ENCODE peak calls at places on chromosomes 4 and X, in nine cellular contexts. C is T-helper 9 cell; B is CD4-positive, alpha-beta T cell; H is GM04503; W is hepatocyte; L is effector CD8-positive, alpha-beta T cell; X is right lobe of liver; Y is DND-41; P is activated naive CD4-positive, alpha-beta T cell treated with Interleukin-2 at 50 U/mL for 16 hours. E is an unnamed sample.

GRCh38 chrX:49066278-49066677 is 7.5 kb downstream of the CCDC120 start:
- DNase-seq in C (no peak), B (no peak), H (no peak), W (no peak), L (no peak), X (no peak), Y (no peak), P (no peak), E (no peak)

GRCh38 chr4:176569301-176569700 is 223.4 kb downstream of the VEGFC start:
- DNase-seq in C (no peak), B (no peak), H (no peak), W (no peak), L (no peak), X (no peak), Y (no peak), P (no peak), E (no peak)

GRCh38 chrX:66045894-66046293 is 6.0 kb upstream of the VSIG4 start:
- DNase-seq in C (no peak), B (no peak), H (no peak), W (no peak), L (no peak), X (no peak), Y (no peak), P (no peak), E (no peak)

GRCh38 chr4:87555751-87556619 is 26.8 kb upstream of the SPARCL1 start:
- DNase-seq in C (no peak), B (no peak), H (peak), W (no peak), L (no peak), X (no peak), Y (no peak), P (no peak), E (peak)

GRCh38 chr4:94882756-94883155 is 125.0 kb downstream of the BMPR1B start:
- DNase-seq in C (no peak), B (no peak), H (no peak), W (no peak), L (no peak), X (no peak), Y (no peak), P (no peak), E (no peak)

GRCh38 chrX:45070116-45071007 is 130.3 kb downstream of the DIPK2B start:
- DNase-seq in C (no peak), B (no peak), H (peak), W (peak), L (no peak), X (no peak), Y (peak), P (no peak), E (peak)

GRCh38 chr4:89158884-89159503 is 47.7 kb downstream of the TIGD2 start:
- DNase-seq in C (no peak), B (no peak), H (no peak), W (peak), L (no peak), X (no peak), Y (no peak), P (no peak), E (peak)

GRCh38 chr4:80229590-80229989 is 32.3 kb downstream of the PRDM8 start:
- DNase-seq in C (no peak), B (no peak), H (no peak), W (no peak), L (no peak), X (no peak), Y (no peak), P (no peak), E (no peak)

GRCh38 chrX:10041383-10041782 is 74.2 kb downstream of the CLDN34 start:
- DNase-seq in C (no peak), B (no peak), H (no peak), W (no peak), L (no peak), X (no peak), Y (no peak), P (no peak), E (no peak)

GRCh38 chr4:99998062-99998880 is 48.2 kb upstream of the H2AZ1 start:
- DNase-seq in C (no peak), B (no peak), H (peak), W (peak), L (no peak), X (no peak), Y (no peak), P (no peak), E (peak)

GRCh38 chrX:73214366-73215094 is at the start of gene NAP1L2:
- DNase-seq in C (no peak), B (peak), H (no peak), W (peak), L (no peak), X (peak), Y (no peak), P (peak), E (no peak)

GRCh38 chr4:115274545-115274944 is 161.1 kb upstream of the NDST4 start:
- DNase-seq in C (no peak), B (no peak), H (no peak), W (no peak), L (no peak), X (no peak), Y (no peak), P (no peak), E (no peak)

GRCh38 chr4:52957220-52957686 is 95.1 kb downstream of the RASL11B start:
- DNase-seq in C (no peak), B (no peak), H (peak), W (peak), L (no peak), X (no peak), Y (no peak), P (no peak), E (no peak)

GRCh38 chr4:40388248-40388647 is 53.1 kb downstream of the CHRNA9 start:
- DNase-seq in C (no peak), B (no peak), H (no peak), W (no peak), L (no peak), X (no peak), Y (no peak), P (no peak), E (peak)

GRCh38 chr4:169100656-169101055 is 90.6 kb upstream of the CBR4 start:
- DNase-seq in C (no peak), B (no peak), H (no peak), W (no peak), L (no peak), X (no peak), Y (no peak), P (no peak), E (no peak)

GRCh38 chr4:68904786-68905185 is 46.8 kb downstream of the UGT2A3 start:
- DNase-seq in C (no peak), B (no peak), H (no peak), W (peak), L (no peak), X (no peak), Y (no peak), P (no peak), E (no peak)

GRCh38 chrX:9456250-9457074 is 8.4 kb upstream of the TBL1X start:
- DNase-seq in C (no peak), B (no peak), H (no peak), W (no peak), L (no peak), X (no peak), Y (no peak), P (peak), E (no peak)

GRCh38 chr4:3418029-3418762 is 23.6 kb upstream of the HGFAC start:
- DNase-seq in C (no peak), B (no peak), H (no peak), W (no peak), L (no peak), X (peak), Y (peak), P (no peak), E (peak)

GRCh38 chr4:39609454-39609911 is 29.2 kb downstream of the SMIM14 start:
- DNase-seq in C (no peak), B (no peak), H (no peak), W (peak), L (no peak), X (no peak), Y (no peak), P (no peak), E (no peak)

GRCh38 chr4:70969076-70969475 is 24.4 kb upstream of the DCK start:
- DNase-seq in C (no peak), B (no peak), H (no peak), W (no peak), L (no peak), X (no peak), Y (no peak), P (no peak), E (no peak)

GRCh38 chr4:123495530-123495929 is 98.9 kb downstream of the SPRY1 start:
- DNase-seq in C (no peak), B (no peak), H (no peak), W (peak), L (no peak), X (no peak), Y (no peak), P (no peak), E (no peak)

GRCh38 chrX:131277543-131278115 is 11.5 kb downstream of the IGSF1 start:
- DNase-seq in C (no peak), B (no peak), H (no peak), W (no peak), L (no peak), X (no peak), Y (no peak), P (no peak), E (no peak)

GRCh38 chr4:19177616-19178015 is 1074.1 kb upstream of the SLIT2 start:
- DNase-seq in C (no peak), B (no peak), H (no peak), W (no peak), L (no peak), X (no peak), Y (no peak), P (no peak), E (no peak)

GRCh38 chr4:149531861-149532260 is 283.8 kb downstream of the IQCM start:
- DNase-seq in C (no peak), B (no peak), H (no peak), W (peak), L (no peak), X (peak), Y (no peak), P (no peak), E (no peak)

GRCh38 chrX:41922694-41923171 is 621 bp downstream of the CASK start:
- DNase-seq in C (peak), B (no peak), H (no peak), W (peak), L (no peak), X (peak), Y (peak), P (peak), E (no peak)